ENCODE peak calls at places on chromosome 21, in nine cellular contexts. T, A, Q, L, W, N, C, M and O are unnamed samples.

GRCh38 chr21:38766987-38767722 is 38.6 kb upstream of the ETS2 start:
- DNase-seq in T (peak), A (no peak), Q (peak), L (no peak), W (no peak), N (no peak), C (peak), M (no peak), O (peak)

GRCh38 chr21:39430016-39430415 is 15.6 kb downstream of the LCA5L start:
- DNase-seq in T (no peak), A (no peak), Q (no peak), L (no peak), W (no peak), N (no peak), C (no peak), M (no peak), O (no peak)

GRCh38 chr21:16633851-16634521 is 878.9 kb upstream of the CXADR start:
- DNase-seq in T (no peak), A (no peak), Q (no peak), L (no peak), W (no peak), N (no peak), C (no peak), M (peak), O (no peak)

GRCh38 chr21:29477941-29478340 is 179.2 kb downstream of the BACH1 start:
- DNase-seq in T (peak), A (no peak), Q (no peak), L (no peak), W (no peak), N (no peak), C (no peak), M (no peak), O (no peak)

GRCh38 chr21:41804381-41804780 is 37.5 kb upstream of the RIPK4 start:
- DNase-seq in T (no peak), A (no peak), Q (no peak), L (peak), W (no peak), N (no peak), C (no peak), M (no peak), O (no peak)

GRCh38 chr21:39681845-39682244 is 63.1 kb upstream of the IGSF5 start:
- DNase-seq in T (peak), A (no peak), Q (no peak), L (no peak), W (no peak), N (no peak), C (no peak), M (no peak), O (no peak)

GRCh38 chr21:22552390-22552789 is 1554.2 kb downstream of the NCAM2 start:
- DNase-seq in T (no peak), A (no peak), Q (no peak), L (no peak), W (no peak), N (no peak), C (no peak), M (no peak), O (no peak)

GRCh38 chr21:22200378-22201092 is 1202.3 kb downstream of the NCAM2 start:
- DNase-seq in T (peak), A (no peak), Q (no peak), L (no peak), W (no peak), N (no peak), C (no peak), M (no peak), O (no peak)

GRCh38 chr21:44677881-44678280 is 4.1 kb downstream of the KRTAP12-1 start:
- DNase-seq in T (no peak), A (no peak), Q (no peak), L (no peak), W (no peak), N (no peak), C (no peak), M (no peak), O (no peak)

GRCh38 chr21:44521301-44521927 is 18.6 kb downstream of the KRTAP10-1 start:
- DNase-seq in T (no peak), A (no peak), Q (no peak), L (peak), W (no peak), N (no peak), C (no peak), M (no peak), O (no peak)

GRCh38 chr21:37117204-37117603 is 44.1 kb downstream of the TTC3 start:
- DNase-seq in T (peak), A (no peak), Q (no peak), L (no peak), W (no peak), N (no peak), C (no peak), M (no peak), O (no peak)

GRCh38 chr21:33259995-33260394 is 6.2 kb upstream of the IL10RB start:
- DNase-seq in T (no peak), A (no peak), Q (peak), L (no peak), W (no peak), N (no peak), C (peak), M (no peak), O (no peak)

GRCh38 chr21:27721675-27722074 is 754.8 kb upstream of the ADAMTS5 start:
- DNase-seq in T (no peak), A (no peak), Q (no peak), L (no peak), W (no peak), N (no peak), C (no peak), M (no peak), O (no peak)

GRCh38 chr21:32048353-32048752 is 175.5 kb downstream of the HUNK start:
- DNase-seq in T (no peak), A (no peak), Q (no peak), L (peak), W (no peak), N (no peak), C (no peak), M (no peak), O (no peak)

GRCh38 chr21:37984416-37984815 is 68.2 kb upstream of the KCNJ6 start:
- DNase-seq in T (peak), A (no peak), Q (no peak), L (no peak), W (no peak), N (no peak), C (no peak), M (no peak), O (no peak)

GRCh38 chr21:45403825-45404725 is 890 bp upstream of the COL18A1 start:
- DNase-seq in T (peak), A (no peak), Q (no peak), L (peak), W (peak), N (no peak), C (peak), M (peak), O (peak)

GRCh38 chr21:38489729-38490128 is 8.5 kb downstream of the ERG start:
- DNase-seq in T (no peak), A (no peak), Q (no peak), L (no peak), W (no peak), N (no peak), C (no peak), M (no peak), O (no peak)

GRCh38 chr21:37074546-37074945 is 1.5 kb downstream of the TTC3 start:
- DNase-seq in T (no peak), A (no peak), Q (no peak), L (no peak), W (no peak), N (no peak), C (no peak), M (no peak), O (no peak)

GRCh38 chr21:42255825-42256224 is 36.9 kb downstream of the ABCG1 start:
- DNase-seq in T (no peak), A (no peak), Q (no peak), L (peak), W (no peak), N (no peak), C (no peak), M (no peak), O (no peak)

GRCh38 chr21:21101911-21102310 is 103.7 kb downstream of the NCAM2 start:
- DNase-seq in T (peak), A (no peak), Q (no peak), L (no peak), W (no peak), N (peak), C (no peak), M (no peak), O (no peak)

GRCh38 chr21:17454315-17455027 is 58.4 kb upstream of the CXADR start:
- DNase-seq in T (peak), A (no peak), Q (peak), L (peak), W (no peak), N (peak), C (no peak), M (peak), O (peak)

GRCh38 chr21:25586242-25586805 is 21.0 kb downstream of the MRPL39 start:
- DNase-seq in T (no peak), A (no peak), Q (no peak), L (no peak), W (no peak), N (no peak), C (no peak), M (no peak), O (no peak)

GRCh38 chr21:33078907-33079582 is 9.1 kb downstream of the OLIG1 start:
- DNase-seq in T (peak), A (no peak), Q (no peak), L (peak), W (peak), N (peak), C (no peak), M (no peak), O (peak)

GRCh38 chr21:36499578-36500471 is 19.9 kb upstream of the CLDN14 start:
- DNase-seq in T (peak), A (no peak), Q (peak), L (no peak), W (peak), N (peak), C (peak), M (no peak), O (peak)

GRCh38 chr21:33441489-33442477 is 38.0 kb downstream of the TMEM50B start:
- DNase-seq in T (peak), A (peak), Q (peak), L (no peak), W (no peak), N (peak), C (peak), M (peak), O (no peak)

GRCh38 chr21:44920694-44921604 is at the start of gene ITGB2:
- DNase-seq in T (no peak), A (no peak), Q (no peak), L (no peak), W (no peak), N (no peak), C (peak), M (no peak), O (no peak)

GRCh38 chr21:45266518-45267389 is 20.9 kb downstream of the POFUT2 start:
- DNase-seq in T (no peak), A (no peak), Q (no peak), L (no peak), W (peak), N (no peak), C (no peak), M (no peak), O (no peak)

GRCh38 chr21:41715649-41716321 is 51.1 kb downstream of the RIPK4 start:
- DNase-seq in T (peak), A (no peak), Q (peak), L (no peak), W (no peak), N (no peak), C (peak), M (no peak), O (peak)

GRCh38 chr21:46183910-46184624 is at the start of gene SPATC1L:
- DNase-seq in T (peak), A (no peak), Q (peak), L (peak), W (peak), N (peak), C (peak), M (peak), O (peak)

GRCh38 chr21:16241500-16241963 is 511.8 kb downstream of the USP25 start:
- DNase-seq in T (peak), A (no peak), Q (no peak), L (peak), W (no peak), N (no peak), C (no peak), M (peak), O (no peak)

GRCh38 chr21:28221984-28222383 is 770.7 kb downstream of the LTN1 start:
- DNase-seq in T (no peak), A (no peak), Q (no peak), L (no peak), W (no peak), N (no peak), C (no peak), M (no peak), O (no peak)

GRCh38 chr21:32726742-32727477 is 903 bp downstream of the SYNJ1 start:
- DNase-seq in T (peak), A (no peak), Q (peak), L (peak), W (no peak), N (peak), C (peak), M (peak), O (peak)

GRCh38 chr21:44444286-44444931 is 10.9 kb upstream of the LRRC3 start:
- DNase-seq in T (no peak), A (no peak), Q (no peak), L (peak), W (no peak), N (no peak), C (no peak), M (no peak), O (no peak)

GRCh38 chr21:15401331-15401730 is 328.5 kb upstream of the USP25 start:
- DNase-seq in T (no peak), A (no peak), Q (no peak), L (no peak), W (no peak), N (no peak), C (no peak), M (no peak), O (no peak)

GRCh38 chr21:34890724-34891609 is 158.1 kb downstream of the RUNX1 start:
- DNase-seq in T (peak), A (no peak), Q (no peak), L (peak), W (no peak), N (no peak), C (peak), M (peak), O (no peak)

GRCh38 chr21:33327326-33327725 is 2.6 kb downstream of the IFNAR1 start:
- DNase-seq in T (no peak), A (no peak), Q (no peak), L (no peak), W (no peak), N (no peak), C (no peak), M (no peak), O (no peak)

GRCh38 chr21:45919593-45919992 is 62.0 kb upstream of the COL6A1 start:
- DNase-seq in T (no peak), A (no peak), Q (no peak), L (no peak), W (no peak), N (no peak), C (no peak), M (no peak), O (no peak)

GRCh38 chr21:46639489-46640386 is 4.3 kb downstream of the PRMT2 start:
- DNase-seq in T (peak), A (no peak), Q (no peak), L (no peak), W (no peak), N (no peak), C (no peak), M (peak), O (no peak)

GRCh38 chr21:36854391-36854790 is 112.1 kb downstream of the HLCS start:
- DNase-seq in T (peak), A (no peak), Q (peak), L (peak), W (no peak), N (peak), C (peak), M (peak), O (no peak)

GRCh38 chr21:32604484-32604883 is 7.7 kb downstream of the CFAP298 start:
- DNase-seq in T (no peak), A (no peak), Q (no peak), L (peak), W (no peak), N (no peak), C (no peak), M (no peak), O (no peak)